ENCODE peak calls at places on chromosomes 16 and 17, in four cellular contexts. O is gastrocnemius medialis, K is HCT116, A is upper lobe of left lung. E is an unnamed sample.

GRCh38 chr17:16872836-16873653 is 98.9 kb downstream of the TNFRSF13B start:
- ATAC-seq in O (no peak), K (peak; percentile 98), A (peak; percentile 50), E (no peak)

GRCh38 chr16:17304814-17305169 is 166.0 kb downstream of the XYLT1 start:
- ATAC-seq in O (no peak), K (no peak), A (no peak), E (peak; percentile 23)

GRCh38 chr17:55157165-55157564 is 107.6 kb upstream of the HLF start:
- ATAC-seq in O (no peak), K (no peak), A (no peak), E (no peak)

GRCh38 chr17:27553019-27553511 is 77.9 kb upstream of the LGALS9 start:
- ATAC-seq in O (no peak), K (no peak), A (no peak), E (peak; percentile 16)

GRCh38 chr17:21033350-21033749 is 9.5 kb downstream of the USP22 start:
- ATAC-seq in O (no peak), K (no peak), A (no peak), E (no peak)

GRCh38 chr16:87966685-87967185 is 15.5 kb downstream of the BANP start:
- ATAC-seq in O (no peak), K (peak; percentile 24), A (peak; percentile 63), E (peak; percentile 70)

GRCh38 chr16:2082171-2082982 is 34.6 kb downstream of the TSC2 start:
- ATAC-seq in O (peak; percentile 15), K (no peak), A (no peak), E (peak; percentile 21)

GRCh38 chr17:66849136-66849655 is 14.3 kb downstream of the CACNG5 start:
- ATAC-seq in O (no peak), K (no peak), A (no peak), E (no peak)

GRCh38 chr16:80583466-80583865 is 42.7 kb downstream of the DYNLRB2 start:
- ATAC-seq in O (no peak), K (no peak), A (peak; percentile 57), E (no peak)

DNA sequence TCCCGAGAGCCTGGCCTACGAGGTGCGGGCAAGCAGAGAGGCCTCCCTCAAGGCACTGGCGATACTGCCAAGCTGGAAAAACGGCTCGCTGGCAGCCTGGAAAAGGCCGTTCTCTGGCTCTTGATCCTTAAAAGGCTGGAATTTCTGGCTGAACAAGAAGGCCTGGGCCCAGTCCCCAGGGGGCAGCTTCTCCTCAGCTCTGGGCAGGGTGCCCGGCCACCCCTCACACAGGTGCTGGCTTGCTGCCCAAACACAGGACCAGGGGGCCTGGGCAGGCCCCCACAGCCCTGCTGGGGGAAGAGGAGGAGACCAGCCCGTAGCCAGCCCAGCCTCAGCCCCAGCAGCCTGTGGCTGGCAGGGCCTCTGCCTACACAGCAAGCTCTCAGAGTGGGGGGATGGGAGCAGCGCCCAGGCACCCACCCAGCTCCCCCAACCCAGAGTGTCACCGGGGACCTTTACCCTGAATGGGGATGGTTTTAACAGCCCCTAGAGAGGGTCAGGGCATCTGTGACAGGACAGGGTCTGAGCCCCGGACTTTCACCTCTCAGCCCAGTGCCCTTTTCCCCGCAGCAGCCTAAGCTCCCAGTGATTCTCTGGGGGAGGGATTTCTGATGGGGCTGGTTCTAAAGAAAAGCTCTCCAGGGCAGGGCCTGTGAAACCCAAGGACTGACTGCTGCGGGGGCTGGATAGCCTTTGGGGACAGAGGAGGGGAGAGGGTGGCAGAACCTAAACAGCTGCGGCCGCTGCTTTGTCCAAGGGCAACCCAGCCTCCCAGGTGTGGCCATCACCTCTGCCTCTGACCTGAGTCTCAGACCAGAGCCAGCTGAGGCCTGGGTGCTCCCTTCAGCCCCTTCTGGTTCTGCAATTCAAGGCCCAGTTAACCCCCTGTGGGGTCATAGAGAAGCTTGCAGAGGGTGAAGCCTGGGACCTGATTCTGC is 38.6 kb upstream of the TOB1 start:
- ATAC-seq in O (peak; percentile 54), K (peak; percentile 35), A (peak; percentile 46), E (peak; percentile 71)
- H3K4me3 ChIP-seq in O (peak overlapping the region; percentile 13), K (no peak overlapping the region), A (no peak overlapping the region), E (no peak overlapping the region)

DNA sequence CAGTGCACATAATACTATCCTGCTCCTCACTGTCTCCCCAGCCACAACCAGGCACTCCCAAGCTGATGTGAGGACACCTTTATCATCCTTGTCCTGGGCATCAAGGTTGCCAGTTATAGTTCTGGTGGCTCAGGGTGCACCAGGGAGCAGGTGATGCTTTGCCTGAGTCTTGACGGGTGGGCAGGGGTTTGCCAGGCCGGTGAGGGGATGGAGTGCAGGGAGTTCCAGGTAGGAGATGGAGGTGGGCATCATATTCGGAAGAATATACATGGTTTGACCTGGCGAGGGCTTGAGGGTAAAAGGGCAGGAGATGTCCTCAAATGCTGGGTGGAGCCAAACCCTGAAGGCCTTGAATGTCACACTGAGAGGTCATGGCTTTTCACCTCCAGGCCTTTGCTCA is 115.8 kb upstream of the CRHR1 start:
- ATAC-seq in O (no peak), K (no peak), A (no peak), E (no peak)
- H3K27ac ChIP-seq in O (no peak overlapping the region), K (no peak overlapping the region), A (no peak overlapping the region), E (no peak overlapping the region)

GRCh38 chr17:39629494-39629880 is 2.7 kb downstream of the PPP1R1B start:
- ATAC-seq in O (no peak), K (no peak), A (no peak), E (no peak)

GRCh38 chr17:39633570-39634183 is 3.3 kb upstream of the STARD3 start:
- ATAC-seq in O (no peak), K (no peak), A (no peak), E (no peak)

GRCh38 chr17:39629894-39630293 is 3.1 kb downstream of the PPP1R1B start:
- ATAC-seq in O (no peak), K (no peak), A (no peak), E (no peak)

GRCh38 chr17:39632153-39632941 is 4.6 kb upstream of the STARD3 start:
- ATAC-seq in O (no peak), K (peak; percentile 75), A (no peak), E (no peak)

GRCh38 chr17:39631403-39631802 is 4.7 kb downstream of the PPP1R1B start:
- ATAC-seq in O (no peak), K (no peak), A (no peak), E (no peak)
- TF ChIP-seq POLR2A in O (no peak), K (no peak), A (no peak), E (no peak)

DNA sequence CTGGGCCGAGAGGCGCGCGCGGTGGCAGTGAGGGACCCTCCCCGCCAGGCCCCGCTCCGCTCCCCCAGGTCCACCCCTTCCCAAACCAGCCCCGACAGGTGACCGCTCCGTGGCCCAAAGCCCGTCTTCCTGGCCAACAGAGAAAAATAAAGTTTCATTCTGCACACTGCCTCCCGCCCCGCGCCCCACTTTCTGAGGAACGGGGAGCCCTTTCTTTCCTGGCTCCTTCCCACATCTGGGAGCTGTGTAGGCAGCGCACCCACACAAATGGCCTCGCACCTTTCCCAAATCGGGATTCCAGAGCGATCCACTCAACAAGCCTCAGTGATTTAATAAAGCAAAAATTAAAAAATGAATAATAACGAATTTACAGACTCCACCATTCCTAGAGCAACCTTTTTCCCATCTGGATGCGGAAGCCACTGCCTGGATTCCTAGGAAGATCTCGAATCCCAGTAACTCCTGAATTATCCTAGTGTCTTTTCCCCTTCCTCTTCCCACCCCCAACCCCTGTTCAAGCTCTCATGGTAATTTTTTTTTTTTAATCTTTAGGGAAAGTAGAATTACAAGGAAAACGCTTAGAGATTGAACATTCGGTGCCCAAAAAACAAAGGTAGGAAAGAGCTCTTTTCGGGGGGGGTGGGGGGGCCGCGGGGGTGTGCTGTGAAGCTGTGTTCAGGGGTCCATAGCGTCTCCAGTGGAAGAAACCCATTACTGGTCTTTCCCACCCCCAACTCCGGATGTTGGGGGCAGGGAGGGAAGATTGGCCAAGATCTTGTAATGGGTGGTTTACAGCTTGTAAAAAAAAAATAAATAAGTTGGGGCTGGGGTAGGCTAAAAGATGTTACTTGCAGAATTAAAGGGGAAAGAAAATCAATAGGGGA is 1.6 kb downstream of the IGF2BP1 start:
- ATAC-seq in O (no peak), K (no peak), A (peak; percentile 8), E (no peak)
- H3K4me3 ChIP-seq in O (no peak overlapping the region), K (no peak overlapping the region), A (no peak overlapping the region), E (no peak overlapping the region)

GRCh38 chr16:67548265-67549126 is 13.8 kb upstream of the CTCF start:
- ATAC-seq in O (no peak), K (no peak), A (no peak), E (no peak)

GRCh38 chr16:67546091-67546501 is 16.2 kb upstream of the CTCF start:
- ATAC-seq in O (no peak), K (no peak), A (no peak), E (no peak)

GRCh38 chr16:67546761-67547422 is 15.4 kb upstream of the CTCF start:
- ATAC-seq in O (peak; percentile 78), K (peak; percentile 74), A (peak; percentile 80), E (peak; percentile 67)

GRCh38 chr16:67549240-67549639 is 13.1 kb upstream of the CTCF start:
- ATAC-seq in O (no peak), K (no peak), A (no peak), E (no peak)

GRCh38 chr16:67547423-67548264 is 14.7 kb upstream of the CTCF start:
- ATAC-seq in O (no peak), K (no peak), A (no peak), E (peak; percentile 32)
- H3K27ac ChIP-seq in O (peak overlapping the region; percentile 5), K (no peak overlapping the region), A (peak overlapping the region; percentile 19), E (no peak overlapping the region)

GRCh38 chr17:29283496-29283895 is 10.5 kb downstream of the NUFIP2 start:
- ATAC-seq in O (no peak), K (peak; percentile 57), A (no peak), E (no peak)
- TF ChIP-seq POLR2A in O (no peak), K (no peak), A (no peak), E (no peak)